ENCODE peak calls at places on chromosomes 2 and 18, in nine cellular contexts. One of them, this sample, is unnamed.

GRCh38 chr2:197932374-197932773 is 128.0 kb downstream of the PLCL1 start:
- DNase-seq in PC-3: no peak
- DNase-seq in A549: no peak
- DNase-seq in effector CD4-positive, alpha-beta T cell: no peak
- DNase-seq in uterus: no peak
- DNase-seq in H4: no peak
- DNase-seq in spleen: no peak
- DNase-seq in T-helper 9 cell: no peak
- DNase-seq in anterior cingulate cortex: no peak
- DNase-seq in this sample: no peak

GRCh38 chr2:10161206-10161931 is 38.8 kb downstream of the RRM2 start:
- DNase-seq in PC-3: peak; percentile 19
- DNase-seq in A549: peak; percentile 34
- DNase-seq in effector CD4-positive, alpha-beta T cell: no peak
- DNase-seq in uterus: no peak
- DNase-seq in H4: no peak
- DNase-seq in spleen: peak; percentile 42
- DNase-seq in T-helper 9 cell: no peak
- DNase-seq in anterior cingulate cortex: no peak
- DNase-seq in this sample: no peak

GRCh38 chr18:25832008-25832604 is 258.3 kb downstream of the SS18 start:
- DNase-seq in PC-3: peak; percentile 56
- DNase-seq in A549: peak; percentile 31
- DNase-seq in effector CD4-positive, alpha-beta T cell: no peak
- DNase-seq in uterus: no peak
- DNase-seq in H4: peak; percentile 55
- DNase-seq in spleen: no peak
- DNase-seq in T-helper 9 cell: no peak
- DNase-seq in anterior cingulate cortex: no peak
- DNase-seq in this sample: peak; percentile 90

GRCh38 chr2:146659976-146660375 is 1184.9 kb upstream of the ACVR2A start:
- DNase-seq in PC-3: no peak
- DNase-seq in A549: no peak
- DNase-seq in effector CD4-positive, alpha-beta T cell: no peak
- DNase-seq in uterus: no peak
- DNase-seq in H4: no peak
- DNase-seq in spleen: no peak
- DNase-seq in T-helper 9 cell: no peak
- DNase-seq in anterior cingulate cortex: no peak
- DNase-seq in this sample: no peak

GRCh38 chr18:24333116-24333515 is 64.5 kb downstream of the OSBPL1A start:
- DNase-seq in PC-3: no peak
- DNase-seq in A549: no peak
- DNase-seq in effector CD4-positive, alpha-beta T cell: no peak
- DNase-seq in uterus: no peak
- DNase-seq in H4: no peak
- DNase-seq in spleen: no peak
- DNase-seq in T-helper 9 cell: no peak
- DNase-seq in anterior cingulate cortex: no peak
- DNase-seq in this sample: no peak

GRCh38 chr2:81195017-81195773 is 890.6 kb upstream of the LRRTM1 start:
- DNase-seq in PC-3: no peak
- DNase-seq in A549: no peak
- DNase-seq in effector CD4-positive, alpha-beta T cell: no peak
- DNase-seq in uterus: no peak
- DNase-seq in H4: no peak
- DNase-seq in spleen: peak; percentile 72
- DNase-seq in T-helper 9 cell: no peak
- DNase-seq in anterior cingulate cortex: no peak
- DNase-seq in this sample: no peak

GRCh38 chr18:55152801-55153200 is 193.5 kb upstream of the CCDC68 start:
- DNase-seq in PC-3: peak; percentile 48
- DNase-seq in A549: no peak
- DNase-seq in effector CD4-positive, alpha-beta T cell: no peak
- DNase-seq in uterus: no peak
- DNase-seq in H4: no peak
- DNase-seq in spleen: no peak
- DNase-seq in T-helper 9 cell: no peak
- DNase-seq in anterior cingulate cortex: no peak
- DNase-seq in this sample: no peak

GRCh38 chr2:110873056-110873502 is 140.7 kb downstream of the ACOXL start:
- DNase-seq in PC-3: no peak
- DNase-seq in A549: no peak
- DNase-seq in effector CD4-positive, alpha-beta T cell: no peak
- DNase-seq in uterus: no peak
- DNase-seq in H4: no peak
- DNase-seq in spleen: no peak
- DNase-seq in T-helper 9 cell: no peak
- DNase-seq in anterior cingulate cortex: no peak
- DNase-seq in this sample: no peak

GRCh38 chr2:229154381-229154780 is 116.7 kb downstream of the PID1 start:
- DNase-seq in PC-3: no peak
- DNase-seq in A549: no peak
- DNase-seq in effector CD4-positive, alpha-beta T cell: no peak
- DNase-seq in uterus: no peak
- DNase-seq in H4: peak; percentile 67
- DNase-seq in spleen: no peak
- DNase-seq in T-helper 9 cell: no peak
- DNase-seq in anterior cingulate cortex: no peak
- DNase-seq in this sample: no peak

GRCh38 chr2:174059178-174059874 is 94.2 kb upstream of the SP3 start:
- DNase-seq in PC-3: peak; percentile 42
- DNase-seq in A549: peak; percentile 16
- DNase-seq in effector CD4-positive, alpha-beta T cell: no peak
- DNase-seq in uterus: no peak
- DNase-seq in H4: no peak
- DNase-seq in spleen: no peak
- DNase-seq in T-helper 9 cell: no peak
- DNase-seq in anterior cingulate cortex: no peak
- DNase-seq in this sample: no peak

GRCh38 chr2:112831956-112832567 is 4.5 kb downstream of the IL1B start:
- DNase-seq in PC-3: no peak
- DNase-seq in A549: no peak
- DNase-seq in effector CD4-positive, alpha-beta T cell: no peak
- DNase-seq in uterus: no peak
- DNase-seq in H4: no peak
- DNase-seq in spleen: no peak
- DNase-seq in T-helper 9 cell: no peak
- DNase-seq in anterior cingulate cortex: no peak
- DNase-seq in this sample: no peak

GRCh38 chr2:76281176-76281841 is 570.6 kb upstream of the GCFC2 start:
- DNase-seq in PC-3: no peak
- DNase-seq in A549: no peak
- DNase-seq in effector CD4-positive, alpha-beta T cell: no peak
- DNase-seq in uterus: no peak
- DNase-seq in H4: no peak
- DNase-seq in spleen: no peak
- DNase-seq in T-helper 9 cell: no peak
- DNase-seq in anterior cingulate cortex: no peak
- DNase-seq in this sample: no peak

GRCh38 chr2:82819936-82820335 is 1639.1 kb downstream of the SUCLG1 start:
- DNase-seq in PC-3: no peak
- DNase-seq in A549: no peak
- DNase-seq in effector CD4-positive, alpha-beta T cell: no peak
- DNase-seq in uterus: no peak
- DNase-seq in H4: no peak
- DNase-seq in spleen: no peak
- DNase-seq in T-helper 9 cell: no peak
- DNase-seq in anterior cingulate cortex: no peak
- DNase-seq in this sample: no peak

GRCh38 chr2:8553643-8554042 is 128.2 kb upstream of the ID2 start:
- DNase-seq in PC-3: peak; percentile 73
- DNase-seq in A549: no peak
- DNase-seq in effector CD4-positive, alpha-beta T cell: no peak
- DNase-seq in uterus: no peak
- DNase-seq in H4: no peak
- DNase-seq in spleen: no peak
- DNase-seq in T-helper 9 cell: no peak
- DNase-seq in anterior cingulate cortex: no peak
- DNase-seq in this sample: no peak

GRCh38 chr2:136247204-136247990 is 129.4 kb upstream of the CXCR4 start:
- DNase-seq in PC-3: peak; percentile 8
- DNase-seq in A549: no peak
- DNase-seq in effector CD4-positive, alpha-beta T cell: no peak
- DNase-seq in uterus: no peak
- DNase-seq in H4: no peak
- DNase-seq in spleen: no peak
- DNase-seq in T-helper 9 cell: no peak
- DNase-seq in anterior cingulate cortex: no peak
- DNase-seq in this sample: no peak

GRCh38 chr18:23932385-23933067 is 82.0 kb upstream of the TTC39C start:
- DNase-seq in PC-3: no peak
- DNase-seq in A549: no peak
- DNase-seq in effector CD4-positive, alpha-beta T cell: no peak
- DNase-seq in uterus: no peak
- DNase-seq in H4: no peak
- DNase-seq in spleen: no peak
- DNase-seq in T-helper 9 cell: no peak
- DNase-seq in anterior cingulate cortex: no peak
- DNase-seq in this sample: no peak

GRCh38 chr2:36512705-36513104 is 85.3 kb downstream of the FEZ2 start:
- DNase-seq in PC-3: no peak
- DNase-seq in A549: no peak
- DNase-seq in effector CD4-positive, alpha-beta T cell: no peak
- DNase-seq in uterus: no peak
- DNase-seq in H4: no peak
- DNase-seq in spleen: no peak
- DNase-seq in T-helper 9 cell: no peak
- DNase-seq in anterior cingulate cortex: no peak
- DNase-seq in this sample: no peak

GRCh38 chr18:63439334-63439733 is 17.1 kb upstream of the VPS4B start:
- DNase-seq in PC-3: peak; percentile 79
- DNase-seq in A549: peak; percentile 68
- DNase-seq in effector CD4-positive, alpha-beta T cell: peak; percentile 25
- DNase-seq in uterus: peak; percentile 66
- DNase-seq in H4: peak; percentile 62
- DNase-seq in spleen: no peak
- DNase-seq in T-helper 9 cell: peak; percentile 24
- DNase-seq in anterior cingulate cortex: peak; percentile 28
- DNase-seq in this sample: no peak